ENCODE peak calls at places on chromosomes 6 and 20, in seven cellular contexts. One of them, this sample, is unnamed.

GRCh38 chr20:33262658-33263065 is 20.4 kb upstream of the BPIFB1 start:
- DNase-seq in AG10803: peak
- DNase-seq in keratinocyte: no peak
- DNase-seq in pancreas: peak
- DNase-seq in activated gamma-delta T cell treated with anti-CD3 and anti-CD28 coated beads, Interleukin-2, amount 50 U/mL, for 16 hours: no peak
- DNase-seq in aorta: no peak
- DNase-seq in stimulated activated CD8-positive, alpha-beta memory T cell treated with anti-CD3 and anti-CD28 coated beads, Interleukin-7, amount 100 ng/mL, for 48 hours: no peak
- DNase-seq in this sample: no peak

GRCh38 chr6:152993847-152994246 is 8.7 kb downstream of the MTRF1L start:
- DNase-seq in keratinocyte: no peak
- DNase-seq in aorta: no peak
- DNase-seq in stimulated activated CD8-positive, alpha-beta memory T cell treated with anti-CD3 and anti-CD28 coated beads, Interleukin-7, amount 100 ng/mL, for 48 hours: no peak
- DNase-seq in pancreas: no peak
- DNase-seq in AG10803: no peak
- DNase-seq in activated gamma-delta T cell treated with anti-CD3 and anti-CD28 coated beads, Interleukin-2, amount 50 U/mL, for 16 hours: no peak
- DNase-seq in this sample: no peak

GRCh38 chr6:108541843-108542795 is 18.6 kb upstream of the FOXO3 start:
- DNase-seq in activated gamma-delta T cell treated with anti-CD3 and anti-CD28 coated beads, Interleukin-2, amount 50 U/mL, for 16 hours: peak
- DNase-seq in keratinocyte: no peak
- DNase-seq in pancreas: peak
- DNase-seq in AG10803: peak
- DNase-seq in stimulated activated CD8-positive, alpha-beta memory T cell treated with anti-CD3 and anti-CD28 coated beads, Interleukin-7, amount 100 ng/mL, for 48 hours: peak
- DNase-seq in aorta: peak
- DNase-seq in this sample: peak

GRCh38 chr6:84709121-84709520 is 55.3 kb downstream of the TBX18 start:
- DNase-seq in activated gamma-delta T cell treated with anti-CD3 and anti-CD28 coated beads, Interleukin-2, amount 50 U/mL, for 16 hours: no peak
- DNase-seq in keratinocyte: no peak
- DNase-seq in AG10803: no peak
- DNase-seq in stimulated activated CD8-positive, alpha-beta memory T cell treated with anti-CD3 and anti-CD28 coated beads, Interleukin-7, amount 100 ng/mL, for 48 hours: no peak
- DNase-seq in pancreas: no peak
- DNase-seq in aorta: no peak
- DNase-seq in this sample: no peak

GRCh38 chr20:38863024-38863851 is 57.7 kb downstream of the PPP1R16B start:
- DNase-seq in aorta: no peak
- DNase-seq in keratinocyte: no peak
- DNase-seq in stimulated activated CD8-positive, alpha-beta memory T cell treated with anti-CD3 and anti-CD28 coated beads, Interleukin-7, amount 100 ng/mL, for 48 hours: peak
- DNase-seq in pancreas: no peak
- DNase-seq in activated gamma-delta T cell treated with anti-CD3 and anti-CD28 coated beads, Interleukin-2, amount 50 U/mL, for 16 hours: peak
- DNase-seq in AG10803: no peak
- DNase-seq in this sample: no peak

GRCh38 chr20:16404171-16404570 is 169.1 kb downstream of the KIF16B start:
- DNase-seq in stimulated activated CD8-positive, alpha-beta memory T cell treated with anti-CD3 and anti-CD28 coated beads, Interleukin-7, amount 100 ng/mL, for 48 hours: no peak
- DNase-seq in aorta: no peak
- DNase-seq in AG10803: no peak
- DNase-seq in activated gamma-delta T cell treated with anti-CD3 and anti-CD28 coated beads, Interleukin-2, amount 50 U/mL, for 16 hours: no peak
- DNase-seq in pancreas: no peak
- DNase-seq in keratinocyte: no peak
- DNase-seq in this sample: no peak

GRCh38 chr20:62088258-62089127 is 22.8 kb upstream of the TAF4 start:
- DNase-seq in activated gamma-delta T cell treated with anti-CD3 and anti-CD28 coated beads, Interleukin-2, amount 50 U/mL, for 16 hours: no peak
- DNase-seq in keratinocyte: peak
- DNase-seq in AG10803: peak
- DNase-seq in stimulated activated CD8-positive, alpha-beta memory T cell treated with anti-CD3 and anti-CD28 coated beads, Interleukin-7, amount 100 ng/mL, for 48 hours: no peak
- DNase-seq in aorta: no peak
- DNase-seq in pancreas: no peak
- DNase-seq in this sample: no peak

GRCh38 chr6:93523365-93523764 is 104.0 kb upstream of the EPHA7 start:
- DNase-seq in pancreas: no peak
- DNase-seq in activated gamma-delta T cell treated with anti-CD3 and anti-CD28 coated beads, Interleukin-2, amount 50 U/mL, for 16 hours: no peak
- DNase-seq in AG10803: no peak
- DNase-seq in aorta: no peak
- DNase-seq in keratinocyte: no peak
- DNase-seq in stimulated activated CD8-positive, alpha-beta memory T cell treated with anti-CD3 and anti-CD28 coated beads, Interleukin-7, amount 100 ng/mL, for 48 hours: no peak
- DNase-seq in this sample: no peak

GRCh38 chr6:138689849-138690248 is 83.7 kb upstream of the CCDC28A start:
- DNase-seq in stimulated activated CD8-positive, alpha-beta memory T cell treated with anti-CD3 and anti-CD28 coated beads, Interleukin-7, amount 100 ng/mL, for 48 hours: no peak
- DNase-seq in pancreas: no peak
- DNase-seq in keratinocyte: no peak
- DNase-seq in aorta: no peak
- DNase-seq in activated gamma-delta T cell treated with anti-CD3 and anti-CD28 coated beads, Interleukin-2, amount 50 U/mL, for 16 hours: no peak
- DNase-seq in AG10803: peak
- DNase-seq in this sample: no peak

GRCh38 chr6:71197267-71197666 is 91.3 kb upstream of the OGFRL1 start:
- DNase-seq in aorta: no peak
- DNase-seq in AG10803: peak
- DNase-seq in keratinocyte: no peak
- DNase-seq in stimulated activated CD8-positive, alpha-beta memory T cell treated with anti-CD3 and anti-CD28 coated beads, Interleukin-7, amount 100 ng/mL, for 48 hours: no peak
- DNase-seq in pancreas: no peak
- DNase-seq in activated gamma-delta T cell treated with anti-CD3 and anti-CD28 coated beads, Interleukin-2, amount 50 U/mL, for 16 hours: no peak
- DNase-seq in this sample: no peak

GRCh38 chr6:130233332-130233731 is 10.6 kb upstream of the SAMD3 start:
- DNase-seq in stimulated activated CD8-positive, alpha-beta memory T cell treated with anti-CD3 and anti-CD28 coated beads, Interleukin-7, amount 100 ng/mL, for 48 hours: no peak
- DNase-seq in AG10803: peak
- DNase-seq in activated gamma-delta T cell treated with anti-CD3 and anti-CD28 coated beads, Interleukin-2, amount 50 U/mL, for 16 hours: no peak
- DNase-seq in aorta: no peak
- DNase-seq in keratinocyte: no peak
- DNase-seq in pancreas: no peak
- DNase-seq in this sample: no peak

GRCh38 chr20:1357921-1358671 is 29.2 kb upstream of the SDCBP2 start:
- DNase-seq in stimulated activated CD8-positive, alpha-beta memory T cell treated with anti-CD3 and anti-CD28 coated beads, Interleukin-7, amount 100 ng/mL, for 48 hours: no peak
- DNase-seq in AG10803: no peak
- DNase-seq in activated gamma-delta T cell treated with anti-CD3 and anti-CD28 coated beads, Interleukin-2, amount 50 U/mL, for 16 hours: no peak
- DNase-seq in keratinocyte: no peak
- DNase-seq in pancreas: no peak
- DNase-seq in aorta: no peak
- DNase-seq in this sample: no peak

GRCh38 chr6:20126789-20127653 is 85.2 kb downstream of the MBOAT1 start:
- DNase-seq in pancreas: peak
- DNase-seq in activated gamma-delta T cell treated with anti-CD3 and anti-CD28 coated beads, Interleukin-2, amount 50 U/mL, for 16 hours: peak
- DNase-seq in keratinocyte: no peak
- DNase-seq in stimulated activated CD8-positive, alpha-beta memory T cell treated with anti-CD3 and anti-CD28 coated beads, Interleukin-7, amount 100 ng/mL, for 48 hours: peak
- DNase-seq in AG10803: peak
- DNase-seq in aorta: peak
- DNase-seq in this sample: peak

GRCh38 chr6:81373414-81373813 is 379.1 kb downstream of the TENT5A start:
- DNase-seq in pancreas: no peak
- DNase-seq in AG10803: peak
- DNase-seq in stimulated activated CD8-positive, alpha-beta memory T cell treated with anti-CD3 and anti-CD28 coated beads, Interleukin-7, amount 100 ng/mL, for 48 hours: no peak
- DNase-seq in activated gamma-delta T cell treated with anti-CD3 and anti-CD28 coated beads, Interleukin-2, amount 50 U/mL, for 16 hours: no peak
- DNase-seq in keratinocyte: no peak
- DNase-seq in aorta: no peak
- DNase-seq in this sample: no peak

GRCh38 chr6:68114648-68115047 is 520.4 kb upstream of the ADGRB3 start:
- DNase-seq in keratinocyte: no peak
- DNase-seq in pancreas: no peak
- DNase-seq in aorta: no peak
- DNase-seq in AG10803: no peak
- DNase-seq in stimulated activated CD8-positive, alpha-beta memory T cell treated with anti-CD3 and anti-CD28 coated beads, Interleukin-7, amount 100 ng/mL, for 48 hours: no peak
- DNase-seq in activated gamma-delta T cell treated with anti-CD3 and anti-CD28 coated beads, Interleukin-2, amount 50 U/mL, for 16 hours: no peak
- DNase-seq in this sample: no peak

GRCh38 chr6:25363429-25363828 is 84.3 kb downstream of the CARMIL1 start:
- DNase-seq in activated gamma-delta T cell treated with anti-CD3 and anti-CD28 coated beads, Interleukin-2, amount 50 U/mL, for 16 hours: no peak
- DNase-seq in aorta: no peak
- DNase-seq in pancreas: no peak
- DNase-seq in AG10803: no peak
- DNase-seq in keratinocyte: no peak
- DNase-seq in stimulated activated CD8-positive, alpha-beta memory T cell treated with anti-CD3 and anti-CD28 coated beads, Interleukin-7, amount 100 ng/mL, for 48 hours: no peak
- DNase-seq in this sample: no peak